ENCODE peak calls at places on chromosomes 12 and 14, in seven cellular contexts. B, T, J, U, G, P and V are unnamed samples.

GRCh38 chr12:30969006-30969405 is 42.5 kb downstream of the TSPAN11 start:
- DNase-seq in J (no peak), P (no peak), T (no peak), G (no peak), B (no peak), U (no peak), V (no peak)

GRCh38 chr14:97977711-97978261 is 1180.6 kb downstream of the VRK1 start:
- DNase-seq in P (peak; percentile 91), J (peak; percentile 2), T (no peak), G (peak; percentile 63), U (no peak), B (no peak), V (peak; percentile 29)

GRCh38 chr12:100199347-100200136 is 1.1 kb upstream of the ACTR6 start:
- DNase-seq in B (peak; percentile 2), P (peak; percentile 90), T (peak; percentile 69), G (peak; percentile 58), U (peak; percentile 91), J (peak; percentile 7), V (peak; percentile 17)

GRCh38 chr12:101925935-101926334 is 48.6 kb downstream of the DRAM1 start:
- DNase-seq in G (no peak), B (no peak), U (no peak), P (no peak), T (no peak), J (no peak), V (no peak)

GRCh38 chr12:1811281-1811947 is 9.0 kb upstream of the LRTM2 start:
- DNase-seq in G (no peak), B (peak; percentile 33), P (no peak), J (peak; percentile 55), T (no peak), U (no peak), V (peak; percentile 32)

GRCh38 chr14:35961697-35962274 is 135.6 kb downstream of the BRMS1L start:
- DNase-seq in T (no peak), P (no peak), B (no peak), U (no peak), J (no peak), G (no peak), V (no peak)

GRCh38 chr14:60313093-60313492 is 64.1 kb downstream of the PPM1A start:
- DNase-seq in T (no peak), P (no peak), B (peak; percentile 12), J (peak; percentile 18), U (no peak), G (no peak), V (no peak)

GRCh38 chr14:101788016-101788695 is 26.6 kb downstream of the PPP2R5C start:
- DNase-seq in U (no peak), P (no peak), G (no peak), T (no peak), J (no peak), B (no peak), V (no peak)

GRCh38 chr14:105145381-105146180 is 23.0 kb downstream of the JAG2 start:
- DNase-seq in U (peak; percentile 5), J (no peak), G (peak; percentile 11), P (no peak), B (no peak), T (no peak), V (no peak)

GRCh38 chr12:54047964-54048303 is 5.7 kb upstream of the HOXC4 start:
- DNase-seq in G (no peak), T (no peak), J (no peak), P (no peak), B (no peak), U (no peak), V (no peak)

GRCh38 chr12:60684988-60685655 is 1089.3 kb downstream of the SLC16A7 start:
- DNase-seq in B (peak; percentile 9), U (no peak), P (no peak), J (no peak), T (no peak), G (no peak), V (no peak)

GRCh38 chr14:55026441-55026792 is 482 bp downstream of the WDHD1 start:
- DNase-seq in T (no peak), B (no peak), J (no peak), G (no peak), P (no peak), U (no peak), V (no peak)

GRCh38 chr12:79707830-79708229 is 17.1 kb upstream of the PAWR start:
- DNase-seq in P (no peak), T (no peak), U (no peak), B (no peak), J (no peak), G (no peak), V (no peak)

GRCh38 chr12:18483723-18484325 is 222.5 kb downstream of the PIK3C2G start:
- DNase-seq in J (no peak), P (no peak), B (no peak), T (no peak), G (no peak), U (no peak), V (no peak)

GRCh38 chr12:2179058-2179457 is 126.3 kb downstream of the CACNA1C start:
- DNase-seq in J (no peak), P (no peak), T (no peak), G (no peak), U (no peak), B (no peak), V (no peak)

GRCh38 chr12:14239350-14239934 is 126.0 kb upstream of the ATF7IP start:
- DNase-seq in P (no peak), G (no peak), B (peak; percentile 47), J (peak; percentile 71), U (peak; percentile 19), T (no peak), V (peak; percentile 24)

GRCh38 chr12:80627773-80628172 is 79.7 kb upstream of the MYF6 start:
- DNase-seq in B (peak; percentile 97), G (no peak), J (peak; percentile 88), P (no peak), U (no peak), T (no peak), V (peak; percentile 92)

GRCh38 chr12:123085046-123085445 is 65.8 kb downstream of the PITPNM2 start:
- DNase-seq in J (no peak), U (no peak), P (no peak), G (no peak), B (no peak), T (no peak), V (no peak)
- H3K4me3 ChIP-seq in J (no peak overlapping the region), U (no peak overlapping the region), P (no peak overlapping the region), G (no peak overlapping the region), B (no peak overlapping the region), T (no peak overlapping the region), V (no peak overlapping the region)

GRCh38 chr14:73645248-73645610 is 443 bp downstream of the DNAL1 start:
- DNase-seq in T (no peak), G (no peak), B (no peak), U (no peak), J (no peak), P (no peak), V (no peak)

GRCh38 chr14:73640796-73641195 is 4.0 kb upstream of the DNAL1 start:
- DNase-seq in U (no peak), T (no peak), B (no peak), P (no peak), G (no peak), J (no peak), V (no peak)

GRCh38 chr14:73644531-73645247 is at the start of gene DNAL1:
- DNase-seq in P (peak; percentile 93), G (peak; percentile 94), T (peak; percentile 95), J (peak; percentile 93), U (peak; percentile 95), B (peak; percentile 92), V (peak; percentile 90)
- TF ChIP-seq CTCF in P (no peak), G (no peak), T (no peak), J (no peak), U (no peak), B (no peak), V (no peak)

GRCh38 chr14:89922549-89922907 is 32.0 kb downstream of the EFCAB11 start:
- DNase-seq in J (no peak), B (no peak), G (no peak), P (no peak), T (no peak), U (no peak), V (no peak)
- H3K4me3 ChIP-seq in J (no peak overlapping the region), B (no peak overlapping the region), G (no peak overlapping the region), P (no peak overlapping the region), T (no peak overlapping the region), U (no peak overlapping the region), V (no peak overlapping the region)

GRCh38 chr14:103502877-103503276 is 19.8 kb downstream of the CKB start:
- DNase-seq in T (no peak), P (peak; percentile 28), B (no peak), U (no peak), G (no peak), J (no peak), V (no peak)

GRCh38 chr14:103501921-103502669 is 20.5 kb downstream of the CKB start:
- DNase-seq in J (no peak), G (no peak), B (no peak), T (no peak), U (no peak), P (peak; percentile 29), V (no peak)

GRCh38 chr14:103507751-103508150 is 14.9 kb downstream of the CKB start:
- DNase-seq in B (no peak), T (no peak), J (no peak), P (peak; percentile 24), U (no peak), G (no peak), V (no peak)

GRCh38 chr14:103503296-103503695 is 19.3 kb downstream of the CKB start:
- DNase-seq in P (peak; percentile 75), T (no peak), J (no peak), U (no peak), B (no peak), G (no peak), V (no peak)

DNA sequence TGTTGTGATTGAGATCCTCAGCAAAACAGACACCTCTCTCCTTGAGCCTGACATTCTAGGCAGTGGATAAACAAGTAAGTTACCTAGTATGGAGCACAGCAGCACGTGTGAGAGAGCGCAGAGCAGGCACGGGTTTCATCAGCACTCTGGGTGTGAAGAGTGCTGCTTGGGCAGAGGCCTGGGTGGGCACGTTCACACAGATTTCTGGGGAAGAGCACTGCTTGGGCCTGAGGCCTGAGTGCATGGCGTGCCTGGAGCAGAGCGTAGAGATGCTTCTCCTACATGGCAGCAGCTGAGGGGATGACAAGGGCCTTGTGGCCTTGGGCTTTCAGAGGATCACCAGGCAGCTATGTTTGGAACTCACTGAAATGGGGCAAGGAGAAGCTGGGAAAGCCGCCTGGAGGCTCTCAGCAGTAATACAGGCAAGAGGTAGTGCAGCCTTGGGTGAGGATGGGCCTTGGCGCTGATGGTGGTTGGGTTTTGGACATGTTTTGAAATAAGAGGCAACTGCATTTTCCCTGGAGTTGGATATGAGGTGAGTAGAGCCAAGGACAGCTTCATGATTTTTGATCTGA is 17.6 kb downstream of the CKB start:
- DNase-seq in J (no peak), B (no peak), U (no peak), G (no peak), T (no peak), P (peak; percentile 64), V (no peak)
- TF ChIP-seq CTCF in J (no peak), B (peak; percentile 15), U (peak; percentile 30), G (no peak), T (no peak), P (no peak), V (no peak)

DNA sequence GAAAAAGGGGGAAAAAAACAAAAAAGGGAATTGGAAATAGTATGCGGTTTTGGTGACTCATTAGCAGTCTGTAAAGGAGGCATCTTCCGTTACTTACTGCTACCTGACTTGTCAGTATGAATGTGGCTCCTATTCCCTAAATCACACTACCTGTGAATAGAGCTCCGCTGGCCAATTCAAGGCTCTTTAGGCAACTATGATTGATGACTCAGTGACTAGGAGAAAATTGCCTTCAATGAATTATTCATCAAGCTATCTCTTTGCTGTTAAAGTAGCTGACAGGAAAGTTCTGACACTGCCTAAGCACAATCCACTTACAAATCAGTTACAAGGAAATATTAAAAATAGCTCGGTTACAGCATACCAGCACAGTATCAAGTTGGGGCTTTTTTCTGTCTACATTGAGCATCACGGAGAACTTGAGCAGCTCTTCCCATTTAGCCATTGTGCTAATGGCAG is 450.2 kb downstream of the FOXG1 start:
- DNase-seq in B (peak; percentile 10), J (no peak), P (no peak), U (no peak), T (no peak), G (no peak), V (no peak)
- H3K4me3 ChIP-seq in B (no peak overlapping the region), J (no peak overlapping the region), P (no peak overlapping the region), U (no peak overlapping the region), T (no peak overlapping the region), G (no peak overlapping the region), V (no peak overlapping the region)